ENCODE peak calls at places on chromosomes 11 and 22, in ten cellular contexts. P, F, A, C, N, R, G, Q, X and Z are unnamed samples.

GRCh38 chr11:12909866-12910265 is 99.2 kb upstream of the RASSF10 start:
- DNase-seq in P (no peak), F (no peak), A (no peak), C (no peak), N (no peak), R (no peak), G (no peak), Q (no peak), X (no peak), Z (no peak)

GRCh38 chr22:50082961-50083461 is 2.2 kb downstream of the MLC1 start:
- DNase-seq in P (peak; percentile 78), F (no peak), A (no peak), C (no peak), N (no peak), R (no peak), G (no peak), Q (no peak), X (no peak), Z (no peak)

GRCh38 chr22:24968066-24968561 is 15.6 kb downstream of the KIAA1671 start:
- DNase-seq in P (no peak), F (peak; percentile 63), A (peak; percentile 66), C (no peak), N (no peak), R (no peak), G (peak; percentile 46), Q (peak; percentile 93), X (no peak), Z (no peak)

GRCh38 chr11:70467196-70468085 is 69.1 kb downstream of the CTTN start:
- DNase-seq in P (peak; percentile 80), F (peak; percentile 19), A (peak; percentile 25), C (peak; percentile 50), N (peak; percentile 21), R (peak; percentile 59), G (peak; percentile 76), Q (peak; percentile 85), X (peak; percentile 72), Z (peak; percentile 62)

GRCh38 chr22:37544955-37545702 is 15.2 kb upstream of the CDC42EP1 start:
- DNase-seq in P (no peak), F (no peak), A (peak; percentile 28), C (peak; percentile 79), N (no peak), R (no peak), G (peak; percentile 70), Q (peak; percentile 90), X (peak; percentile 70), Z (peak; percentile 82)

GRCh38 chr22:42280140-42280539 is 9.7 kb upstream of the TCF20 start:
- DNase-seq in P (no peak), F (no peak), A (no peak), C (no peak), N (no peak), R (no peak), G (no peak), Q (no peak), X (peak; percentile 38), Z (no peak)

GRCh38 chr11:64144587-64145295 is 21.2 kb downstream of the MACROD1 start:
- DNase-seq in P (no peak), F (no peak), A (no peak), C (no peak), N (no peak), R (no peak), G (no peak), Q (no peak), X (no peak), Z (no peak)

GRCh38 chr11:76558891-76559290 is 111.7 kb downstream of the LRRC32 start:
- DNase-seq in P (no peak), F (no peak), A (no peak), C (no peak), N (no peak), R (no peak), G (no peak), Q (no peak), X (no peak), Z (no peak)

GRCh38 chr11:60127311-60127811 is 38.9 kb downstream of the MS4A2 start:
- DNase-seq in P (no peak), F (peak; percentile 51), A (no peak), C (no peak), N (no peak), R (no peak), G (no peak), Q (no peak), X (no peak), Z (no peak)

GRCh38 chr11:117438371-117439000 is 110.8 kb downstream of the CEP164 start:
- DNase-seq in P (no peak), F (no peak), A (no peak), C (no peak), N (no peak), R (no peak), G (no peak), Q (no peak), X (peak; percentile 78), Z (no peak)

GRCh38 chr11:118106789-118107335 is 20.1 kb upstream of the SMIM35 start:
- DNase-seq in P (no peak), F (no peak), A (no peak), C (peak; percentile 32), N (no peak), R (no peak), G (no peak), Q (no peak), X (no peak), Z (no peak)

GRCh38 chr11:86999859-87000753 is 37.6 kb upstream of the TMEM135 start:
- DNase-seq in P (no peak), F (peak; percentile 56), A (no peak), C (peak; percentile 64), N (no peak), R (no peak), G (peak; percentile 13), Q (peak; percentile 58), X (no peak), Z (peak; percentile 37)

GRCh38 chr11:119827113-119827512 is 98.1 kb upstream of the NECTIN1 start:
- DNase-seq in P (no peak), F (no peak), A (no peak), C (no peak), N (no peak), R (no peak), G (no peak), Q (no peak), X (no peak), Z (no peak)

GRCh38 chr11:22711880-22712279 is 45.5 kb downstream of the GAS2 start:
- DNase-seq in P (no peak), F (peak; percentile 3), A (no peak), C (no peak), N (no peak), R (no peak), G (peak; percentile 24), Q (peak; percentile 52), X (no peak), Z (no peak)

GRCh38 chr11:126487711-126488110 is 132.2 kb downstream of the ST3GAL4 start:
- DNase-seq in P (no peak), F (no peak), A (no peak), C (no peak), N (no peak), R (no peak), G (no peak), Q (no peak), X (no peak), Z (no peak)

GRCh38 chr22:20196094-20196840 is 45.4 kb upstream of the CCDC188 start:
- DNase-seq in P (no peak), F (no peak), A (no peak), C (no peak), N (no peak), R (no peak), G (no peak), Q (no peak), X (no peak), Z (no peak)

GRCh38 chr11:134037093-134037908 is 31.6 kb upstream of the JAM3 start:
- DNase-seq in P (peak; percentile 87), F (peak; percentile 12), A (no peak), C (peak; percentile 86), N (peak; percentile 59), R (peak; percentile 38), G (peak; percentile 73), Q (peak; percentile 84), X (peak; percentile 55), Z (peak; percentile 60)

GRCh38 chr11:93166194-93166593 is 31.6 kb downstream of the SLC36A4 start:
- DNase-seq in P (no peak), F (no peak), A (no peak), C (no peak), N (no peak), R (no peak), G (no peak), Q (no peak), X (no peak), Z (no peak)

GRCh38 chr11:115317428-115318185 is 186.6 kb downstream of the CADM1 start:
- DNase-seq in P (no peak), F (no peak), A (no peak), C (peak; percentile 22), N (no peak), R (peak; percentile 14), G (no peak), Q (no peak), X (no peak), Z (no peak)